ENCODE peak calls at places on chromosomes 3 and 15, in eight cellular contexts. P, C, X, G, R, H, N and I are unnamed samples. For H3K36me3, the result is how much of the 10 kb centered on the place peaks cover.

GRCh38 chr3:156964562-156964961 is 138.4 kb downstream of the LEKR1 start:
- DNase-seq in P (no peak), C (peak), X (no peak), G (no peak), R (no peak), H (no peak), N (no peak), I (no peak)

GRCh38 chr15:59168536-59168935 is 38.1 kb upstream of the LDHAL6B start:
- DNase-seq in P (no peak), C (peak), X (no peak), G (no peak), R (no peak), H (no peak), N (no peak), I (no peak)

GRCh38 chr3:134517796-134518195 is 31.9 kb downstream of the CEP63 start:
- DNase-seq in P (no peak), C (peak), X (no peak), G (no peak), R (no peak), H (no peak), N (no peak), I (no peak)

GRCh38 chr15:69046781-69047180 is 32.3 kb downstream of the NOX5 start:
- DNase-seq in P (no peak), C (no peak), X (no peak), G (no peak), R (no peak), H (no peak), N (no peak), I (no peak)

GRCh38 chr15:45349671-45350070 is 28.7 kb downstream of the GATM start:
- DNase-seq in P (no peak), C (no peak), X (no peak), G (no peak), R (no peak), H (no peak), N (no peak), I (no peak)

GRCh38 chr3:37668431-37668830 is 193.2 kb upstream of the CTDSPL start:
- DNase-seq in P (no peak), C (peak), X (no peak), G (no peak), R (no peak), H (peak), N (no peak), I (no peak)

GRCh38 chr3:12706504-12707253 is 42.8 kb upstream of the RAF1 start:
- DNase-seq in P (no peak), C (peak), X (peak), G (peak), R (peak), H (peak), N (no peak), I (peak)

GRCh38 chr3:134852893-134853351 is 57.9 kb downstream of the EPHB1 start:
- DNase-seq in P (no peak), C (no peak), X (peak), G (no peak), R (no peak), H (no peak), N (no peak), I (peak)

GRCh38 chr3:53821631-53822068 is 24.6 kb downstream of the CHDH start:
- DNase-seq in P (no peak), C (no peak), X (no peak), G (no peak), R (peak), H (no peak), N (peak), I (no peak)

GRCh38 chr3:112889357-112889756 is 42.7 kb upstream of the CD200R1L start:
- DNase-seq in P (no peak), C (no peak), X (no peak), G (no peak), R (no peak), H (no peak), N (no peak), I (no peak)

GRCh38 chr15:93703092-93703785 is 528.1 kb upstream of the MCTP2 start:
- DNase-seq in P (no peak), C (no peak), X (no peak), G (no peak), R (no peak), H (no peak), N (no peak), I (no peak)

GRCh38 chr3:128867200-128868125 is 12.0 kb upstream of the ACAD9 start:
- DNase-seq in P (no peak), C (no peak), X (no peak), G (no peak), R (no peak), H (no peak), N (no peak), I (no peak)

DNA sequence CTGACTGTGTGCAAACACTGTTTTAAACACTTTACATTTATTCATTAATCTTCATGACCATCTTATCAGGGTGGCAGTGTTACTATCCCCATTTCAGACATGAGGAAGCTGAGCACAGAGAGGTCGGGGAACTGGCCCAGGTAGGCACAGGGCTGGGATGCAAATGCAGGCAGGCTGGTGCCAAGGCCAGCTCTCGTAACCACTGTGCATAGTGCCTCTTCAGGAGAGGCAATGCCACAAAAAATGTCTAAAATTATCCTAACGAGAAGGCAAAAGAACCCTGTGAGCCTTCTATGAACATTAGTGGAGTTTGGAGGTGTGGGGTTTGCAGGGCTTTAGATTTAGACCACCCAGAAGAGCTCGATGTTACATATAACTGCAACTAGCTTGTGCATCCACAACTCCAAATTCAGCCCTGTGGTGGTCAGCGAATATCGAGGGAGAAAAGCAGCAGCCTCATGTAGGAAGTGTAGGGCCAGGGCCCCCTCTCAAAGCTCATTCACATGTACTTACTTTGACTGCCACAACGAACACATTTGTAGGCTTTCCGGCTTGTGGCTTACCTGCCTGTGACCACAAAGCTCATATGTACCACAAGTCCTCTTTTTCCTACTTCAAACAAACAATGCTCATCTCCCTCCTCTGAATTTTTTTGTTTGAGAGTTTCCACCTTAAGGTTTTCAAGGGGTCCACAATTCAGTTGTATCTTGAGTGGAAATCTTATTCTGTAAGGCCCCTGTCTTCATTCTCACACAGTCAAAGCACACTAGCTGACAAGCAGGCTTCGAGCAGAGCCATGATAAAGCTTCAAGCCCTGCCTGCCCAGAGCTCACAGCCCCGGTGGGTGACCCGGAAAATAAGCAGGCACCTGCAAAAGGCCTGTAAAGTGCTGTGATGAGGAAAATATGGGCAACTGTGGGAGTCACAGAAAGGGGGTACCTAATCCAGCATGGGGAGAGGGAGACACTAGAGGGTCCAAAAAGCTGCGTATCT is 722.9 kb upstream of the CFAP20DC start:
- DNase-seq in P (no peak), C (no peak), X (peak), G (no peak), R (no peak), H (no peak), N (no peak), I (peak)
- H3K4me3 ChIP-seq in P (no peak), C (no peak), X (no peak), G (no peak), R (no peak), H (no peak), N (no peak), I (no peak)

GRCh38 chr3:119672791-119673190 is 4.4 kb downstream of the COX17 start:
- DNase-seq in P (no peak), C (peak), X (no peak), G (no peak), R (no peak), H (no peak), N (no peak), I (no peak)
- H3K36me3 ChIP-seq in P (under half), C (under half), X (under half), G (under half), R (half or more), H (under half), N (under half), I (under half)

DNA sequence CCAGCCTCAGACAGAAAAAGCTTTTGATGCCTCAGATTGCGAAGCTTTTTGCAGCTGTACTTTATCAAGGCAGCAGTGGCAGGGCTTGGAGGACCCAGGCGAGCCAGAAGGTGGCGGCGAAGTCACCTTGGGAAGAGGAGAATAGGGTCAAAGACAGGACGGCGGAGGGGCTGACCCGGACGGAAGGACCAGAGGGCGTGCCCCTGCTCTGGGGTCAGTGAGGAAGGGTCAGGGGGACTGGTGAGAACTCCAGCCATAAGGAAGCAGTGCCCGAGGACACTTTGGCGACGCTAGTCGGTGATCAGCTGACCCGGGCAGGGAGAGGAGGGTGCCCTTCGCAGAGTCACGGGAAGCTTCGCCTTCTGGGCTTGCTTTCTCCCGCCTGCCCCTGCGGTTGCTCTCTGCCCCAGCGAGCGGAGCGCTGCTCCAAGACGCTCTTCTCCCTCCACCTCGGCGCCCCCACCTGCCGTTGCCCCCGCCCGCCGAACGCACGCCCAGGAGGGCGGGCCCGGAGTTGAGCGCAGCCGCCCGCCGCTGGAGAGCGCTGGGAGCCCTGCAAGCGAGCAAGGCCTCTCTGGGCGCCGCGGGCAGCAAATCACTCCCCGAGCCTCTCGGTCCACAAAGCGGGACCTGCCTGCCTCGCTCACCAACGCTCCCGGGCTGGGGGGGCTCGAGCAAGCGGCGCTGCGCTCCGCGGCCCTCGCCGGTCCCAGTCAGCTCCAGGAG is 1.4 kb downstream of the CADPS start:
- DNase-seq in P (peak), C (no peak), X (peak), G (no peak), R (no peak), H (no peak), N (peak), I (peak)
- TF ChIP-seq CTCF in P (no peak), C (no peak), X (peak), G (no peak), R (no peak), H (no peak), N (no peak), I (peak)

DNA sequence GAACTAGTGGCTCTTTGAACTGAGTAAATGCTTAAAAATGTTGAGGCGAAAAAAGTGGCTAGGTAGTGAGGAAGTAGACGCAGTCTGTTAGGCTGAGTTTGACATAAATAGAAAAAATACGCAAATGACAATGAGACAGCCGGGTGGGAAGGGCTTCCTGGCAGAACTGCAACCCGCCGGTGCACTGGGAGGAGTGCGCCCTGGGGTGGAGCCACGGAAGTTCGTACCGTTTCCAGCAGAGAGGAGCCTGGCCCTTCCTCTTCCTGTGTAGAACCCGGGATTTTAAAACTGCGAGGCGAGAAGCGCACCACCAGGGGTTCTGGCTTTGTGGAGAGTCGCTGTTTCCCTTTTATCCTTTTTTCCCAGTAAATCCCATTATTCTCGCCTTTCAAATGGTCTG is 602.6 kb downstream of the PYDC2 start:
- DNase-seq in P (peak), C (peak), X (peak), G (no peak), R (peak), H (no peak), N (peak), I (peak)
- H3K4me3 ChIP-seq in P (no peak), C (no peak), X (no peak), G (no peak), R (no peak), H (no peak), N (no peak), I (peak)

DNA sequence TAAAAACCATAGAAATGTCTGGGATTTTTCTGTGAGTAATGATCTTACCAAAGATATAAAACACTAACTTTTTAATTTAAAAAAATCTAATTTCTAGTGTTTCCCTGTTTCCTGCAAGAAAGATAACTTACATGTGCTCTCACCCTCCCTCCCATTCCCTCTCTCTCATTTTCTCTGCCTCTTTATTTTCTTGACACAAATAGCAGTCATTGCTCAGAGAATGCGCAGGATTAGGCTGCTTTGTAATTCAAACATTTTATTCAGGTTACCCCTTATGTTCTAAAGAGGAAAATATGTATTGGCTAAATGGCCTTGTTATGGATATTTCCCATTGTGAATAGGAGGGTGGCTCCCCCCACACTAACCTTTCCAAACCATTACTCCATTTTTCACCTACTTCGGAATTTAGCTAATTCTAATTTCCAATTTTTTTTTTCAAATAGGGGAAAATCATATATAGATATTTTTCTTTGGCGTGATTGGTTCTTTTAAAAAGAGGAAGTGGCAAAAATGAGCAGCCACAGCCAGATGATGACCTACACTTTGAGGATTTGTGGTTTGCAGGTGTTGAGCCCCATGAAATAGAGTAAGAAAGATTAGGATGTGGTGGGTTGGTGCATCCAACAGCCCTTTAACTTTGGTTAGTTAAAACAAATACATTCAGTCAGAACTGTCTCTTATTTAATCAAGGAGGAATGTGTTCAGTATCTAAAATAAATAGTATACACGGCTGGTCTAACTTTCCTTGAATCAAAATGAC is 554.4 kb downstream of the IGSF11 start:
- DNase-seq in P (no peak), C (no peak), X (no peak), G (no peak), R (no peak), H (no peak), N (no peak), I (peak)
- H3K36me3 ChIP-seq in P (under half), C (under half), X (under half), G (under half), R (under half), H (under half), N (under half), I (under half)

GRCh38 chr3:126891791-126892190 is 91.1 kb upstream of the PLXNA1 start:
- DNase-seq in P (no peak), C (no peak), X (no peak), G (no peak), R (no peak), H (no peak), N (no peak), I (no peak)

GRCh38 chr3:126895178-126896066 is 87.5 kb upstream of the PLXNA1 start:
- DNase-seq in P (no peak), C (peak), X (no peak), G (no peak), R (no peak), H (no peak), N (no peak), I (no peak)

GRCh38 chr3:126894516-126894915 is 88.4 kb upstream of the PLXNA1 start:
- DNase-seq in P (no peak), C (no peak), X (no peak), G (no peak), R (no peak), H (no peak), N (no peak), I (no peak)

GRCh38 chr3:126896067-126896441 is 86.9 kb upstream of the PLXNA1 start:
- DNase-seq in P (no peak), C (peak), X (no peak), G (no peak), R (no peak), H (no peak), N (no peak), I (no peak)

DNA sequence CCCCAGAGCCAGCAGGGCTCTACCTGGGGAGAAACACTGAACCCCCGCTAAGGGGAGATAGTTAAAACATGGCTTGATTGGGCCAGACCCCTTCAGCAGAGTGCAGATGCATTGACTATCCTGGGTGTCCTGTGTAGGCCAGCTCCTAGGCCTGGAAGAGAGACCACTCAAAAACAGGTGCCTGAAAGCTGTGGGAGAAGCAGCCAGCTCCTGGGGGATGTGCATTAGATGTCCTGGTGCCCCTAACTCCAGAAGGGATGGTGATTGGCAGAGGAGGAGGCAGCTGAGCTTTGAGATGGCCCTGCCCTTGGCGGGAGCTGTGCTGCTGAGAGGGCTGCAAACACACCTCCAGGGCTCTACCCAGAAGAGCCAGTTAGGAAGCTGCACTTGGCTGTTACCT is 89.3 kb upstream of the PLXNA1 start:
- DNase-seq in P (no peak), C (no peak), X (no peak), G (no peak), R (no peak), H (no peak), N (no peak), I (no peak)
- TF ChIP-seq CTCF in P (no peak), C (no peak), X (no peak), G (no peak), R (no peak), H (no peak), N (no peak), I (no peak)